ENCODE peak calls at places on chromosomes 2 and 18, in five cellular contexts. W, X, O, D and Q are unnamed samples. For H3K36me3, the result is how much of the 10 kb centered on the place peaks cover.

GRCh38 chr2:23423062-23423872 is 38.3 kb downstream of the KLHL29 start:
- DNase-seq in W (no peak), X (no peak), O (no peak), D (no peak), Q (no peak)

GRCh38 chr2:74835831-74836674 is 2.1 kb downstream of the HK2 start:
- DNase-seq in W (peak), X (no peak), O (peak), D (peak), Q (no peak)

GRCh38 chr18:47050468-47050867 is 15.0 kb upstream of the ELOA2 start:
- DNase-seq in W (peak), X (no peak), O (peak), D (peak), Q (no peak)

GRCh38 chr2:165745916-165746315 is 48.1 kb downstream of the GALNT3 start:
- DNase-seq in W (no peak), X (no peak), O (no peak), D (no peak), Q (no peak)

GRCh38 chr2:46231721-46232120 is 65.5 kb upstream of the EPAS1 start:
- DNase-seq in W (no peak), X (no peak), O (no peak), D (no peak), Q (no peak)

GRCh38 chr18:59634096-59634495 is 63.1 kb downstream of the CCBE1 start:
- DNase-seq in W (no peak), X (no peak), O (no peak), D (no peak), Q (no peak)

GRCh38 chr2:218711550-218711929 is 905 bp downstream of the TTLL4 start:
- DNase-seq in W (no peak), X (no peak), O (no peak), D (peak), Q (no peak)

GRCh38 chr2:113966832-113967231 is 76.9 kb downstream of the ACTR3 start:
- DNase-seq in W (no peak), X (no peak), O (no peak), D (peak), Q (no peak)

GRCh38 chr18:3411854-3412268 is 38.1 kb upstream of the TGIF1 start:
- DNase-seq in W (no peak), X (no peak), O (no peak), D (no peak), Q (peak)

GRCh38 chr2:161033059-161033660 is 127.1 kb upstream of the TANK start:
- DNase-seq in W (no peak), X (no peak), O (no peak), D (peak), Q (no peak)

GRCh38 chr2:12701786-12702660 is 14.7 kb upstream of the TRIB2 start:
- DNase-seq in W (no peak), X (no peak), O (no peak), D (peak), Q (no peak)

GRCh38 chr2:98164256-98164655 is 77.3 kb downstream of the VWA3B start:
- DNase-seq in W (no peak), X (no peak), O (no peak), D (no peak), Q (no peak)

GRCh38 chr2:23696163-23697045 is 230.5 kb downstream of the ATAD2B start:
- DNase-seq in W (no peak), X (peak), O (no peak), D (no peak), Q (no peak)

GRCh38 chr2:146540271-146540932 is 1304.4 kb upstream of the ACVR2A start:
- DNase-seq in W (no peak), X (no peak), O (no peak), D (no peak), Q (no peak)

GRCh38 chr2:20573611-20574422 is 77.1 kb downstream of the HS1BP3 start:
- DNase-seq in W (no peak), X (no peak), O (no peak), D (peak), Q (no peak)

GRCh38 chr2:226707500-226707899 is 92.1 kb downstream of the IRS1 start:
- DNase-seq in W (no peak), X (no peak), O (no peak), D (peak), Q (no peak)

GRCh38 chr18:79507076-79507545 is 111.4 kb downstream of the NFATC1 start:
- DNase-seq in W (peak), X (peak), O (no peak), D (no peak), Q (peak)

GRCh38 chr2:240308111-240308651 is 127.3 kb upstream of the GPC1 start:
- DNase-seq in W (no peak), X (peak), O (no peak), D (no peak), Q (no peak)

GRCh38 chr2:44930274-44930826 is 11.2 kb upstream of the SIX3 start:
- DNase-seq in W (no peak), X (peak), O (no peak), D (no peak), Q (no peak)

GRCh38 chr2:128736689-128737545 is 418.2 kb upstream of the HS6ST1 start:
- DNase-seq in W (peak), X (peak), O (peak), D (peak), Q (peak)

GRCh38 chr2:192278701-192279100 is 84.0 kb upstream of the TMEFF2 start:
- DNase-seq in W (no peak), X (no peak), O (no peak), D (no peak), Q (no peak)

GRCh38 chr2:192283450-192283849 is 88.7 kb upstream of the TMEFF2 start:
- DNase-seq in W (no peak), X (no peak), O (no peak), D (no peak), Q (no peak)

GRCh38 chr2:192277494-192278109 is 82.9 kb upstream of the TMEFF2 start:
- DNase-seq in W (no peak), X (no peak), O (no peak), D (no peak), Q (no peak)
- TF ChIP-seq CTCF in W (no peak), X (no peak), O (no peak), D (no peak), Q (no peak)

DNA sequence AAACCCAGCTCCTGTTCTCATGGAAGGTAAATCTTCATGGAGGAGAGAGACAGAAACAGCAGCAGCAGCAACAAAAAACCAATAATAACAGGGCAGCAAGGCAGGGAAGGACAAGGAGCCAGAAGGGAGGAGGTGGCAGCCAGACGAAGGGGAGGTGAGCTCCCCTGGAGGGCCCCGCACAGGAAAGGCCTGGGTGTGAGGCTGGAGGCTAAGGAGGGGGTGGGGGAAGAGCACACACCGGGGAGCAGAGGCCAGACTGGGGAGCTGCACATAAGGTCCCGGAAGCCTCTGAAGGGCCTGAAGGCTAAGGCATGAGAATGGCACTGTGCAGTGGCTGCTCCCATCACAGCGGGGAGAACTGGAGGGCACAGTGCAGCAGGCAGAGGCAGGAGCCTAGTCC is 94.8 kb upstream of the SMAD7 start:
- DNase-seq in W (no peak), X (no peak), O (no peak), D (no peak), Q (no peak)
- H3K36me3 ChIP-seq in W (under half), X (under half), O (under half), D (under half), Q (under half)

DNA sequence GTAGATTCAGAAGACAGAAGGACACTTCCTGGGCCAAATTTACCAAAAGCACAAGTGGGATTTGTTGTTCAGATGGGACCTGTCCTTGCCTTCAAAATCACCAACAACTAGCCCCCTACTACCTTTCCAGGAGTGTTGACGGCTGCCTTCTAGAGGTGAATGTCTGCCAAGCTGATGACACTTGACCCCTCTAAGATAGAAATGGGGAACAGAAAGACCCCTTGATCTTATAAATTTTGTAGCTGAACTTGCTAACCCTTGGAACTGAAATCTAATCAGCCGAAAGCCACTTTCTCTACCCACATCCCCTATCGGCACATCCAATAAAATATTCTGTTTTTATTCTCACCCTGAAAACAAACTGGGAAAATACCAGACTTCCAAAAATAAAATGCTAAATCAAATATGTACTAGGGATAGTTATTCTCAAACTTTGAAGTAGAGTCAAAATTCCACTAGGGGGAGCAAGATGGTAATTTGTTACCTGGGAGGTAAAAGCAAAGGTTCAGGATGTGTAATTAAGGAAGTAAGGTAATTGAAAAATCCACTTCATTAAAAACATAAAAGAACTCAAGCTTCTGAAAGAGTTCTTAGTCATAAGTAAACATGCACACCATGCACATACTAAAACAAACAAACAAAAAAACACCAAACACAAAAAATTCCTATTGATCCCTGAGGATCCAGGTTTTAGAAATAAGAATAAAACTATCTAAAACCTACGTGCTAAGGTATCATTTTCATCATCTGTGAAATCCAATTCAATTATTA is 119.2 kb downstream of the ANKRD44 start:
- DNase-seq in W (peak), X (no peak), O (peak), D (peak), Q (no peak)
- TF ChIP-seq CTCF in W (peak), X (peak), O (peak), D (peak), Q (peak)

GRCh38 chr2:233593201-233593600 is 24.2 kb upstream of the UGT1A8 start:
- DNase-seq in W (no peak), X (no peak), O (no peak), D (no peak), Q (no peak)
- H3K36me3 ChIP-seq in W (under half), X (under half), O (under half), D (under half), Q (under half)

DNA sequence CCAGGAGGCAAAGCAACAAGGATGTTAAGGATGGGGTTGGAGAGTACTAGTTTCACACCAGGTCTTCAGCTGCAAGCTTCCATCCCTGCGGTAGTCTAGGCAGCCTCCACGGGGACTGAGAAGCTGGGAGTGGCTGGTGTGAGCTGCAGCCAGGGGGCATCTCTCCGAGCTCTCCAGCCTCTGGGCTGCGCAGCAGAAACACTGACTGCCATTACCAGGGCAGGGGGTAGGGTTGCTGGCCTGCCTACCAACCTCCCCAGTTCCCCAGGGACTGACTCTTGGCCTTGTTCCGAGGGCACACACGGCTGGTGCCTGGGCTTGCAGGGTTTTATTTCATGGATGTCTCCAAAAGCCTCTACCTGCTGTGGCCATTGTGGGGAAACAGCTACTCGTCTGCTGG is 15.9 kb downstream of the GATA6 start:
- DNase-seq in W (no peak), X (peak), O (no peak), D (no peak), Q (no peak)
- TF ChIP-seq CTCF in W (peak), X (peak), O (no peak), D (no peak), Q (no peak)

DNA sequence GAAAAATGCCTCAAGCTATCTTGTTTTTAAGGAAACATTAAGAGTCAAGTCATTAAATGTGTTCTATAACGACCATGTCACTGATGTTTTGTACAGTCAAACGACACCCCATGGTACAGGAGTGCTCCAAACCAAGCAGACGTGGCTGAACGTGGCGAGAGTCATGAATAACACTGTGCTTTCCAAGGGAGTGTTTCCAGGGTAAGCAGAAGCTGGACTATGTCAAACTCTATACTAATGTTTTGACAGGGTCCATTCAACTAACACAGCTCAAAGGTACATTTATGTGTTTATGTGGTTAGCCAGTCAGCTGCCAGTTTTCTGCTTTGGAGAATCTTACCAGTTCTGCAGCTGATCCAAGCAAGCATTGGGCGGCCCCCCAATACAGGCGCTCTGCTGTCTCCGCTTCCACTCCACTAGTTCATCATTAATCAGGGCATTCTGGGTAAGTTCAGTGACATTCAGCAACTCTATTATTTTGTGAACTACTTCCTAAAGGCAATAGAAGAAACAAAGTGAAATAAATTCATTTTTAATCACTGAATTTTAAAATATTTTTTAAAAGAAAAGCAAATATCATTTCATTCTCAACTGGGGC is 16.4 kb downstream of the STAT1 start:
- DNase-seq in W (peak), X (no peak), O (no peak), D (no peak), Q (no peak)
- H3K36me3 ChIP-seq in W (under half), X (half or more), O (half or more), D (half or more), Q (half or more)

DNA sequence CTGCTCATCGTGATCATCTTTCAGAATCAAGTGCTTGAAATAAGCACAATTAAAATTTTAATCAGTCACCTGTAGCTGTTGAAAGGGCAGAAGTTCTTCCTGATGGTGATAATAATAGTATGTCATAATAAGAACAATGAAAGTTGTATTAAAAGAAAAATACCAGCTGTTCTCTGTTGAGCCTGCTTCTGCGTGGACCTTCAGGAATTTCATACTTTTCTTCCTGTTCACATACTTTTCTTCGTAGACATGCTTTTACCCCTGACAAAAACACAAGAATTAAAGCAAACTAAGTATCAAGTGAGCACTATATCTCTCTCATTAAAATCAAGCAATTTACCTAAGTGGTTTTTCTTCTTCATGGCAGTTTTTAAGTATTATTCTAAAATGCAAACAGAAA is 79.2 kb downstream of the BARD1 start:
- DNase-seq in W (no peak), X (no peak), O (no peak), D (peak), Q (no peak)
- TF ChIP-seq CTCF in W (no peak), X (no peak), O (no peak), D (no peak), Q (no peak)